ENCODE peak calls at places on chromosomes 13 and 19, in nine cellular contexts. One of them, this sample, is unnamed.

GRCh38 chr13:27296496-27296895 is 25.9 kb downstream of the RASL11A start:
- DNase-seq in HFF-Myc: no peak
- DNase-seq in left colon: no peak
- DNase-seq in heart left ventricle: no peak
- DNase-seq in activated naive CD4-positive, alpha-beta T cell: no peak
- DNase-seq in RWPE1: no peak
- DNase-seq in GM13977: no peak
- DNase-seq in caudate nucleus: no peak
- DNase-seq in substantia nigra: no peak
- DNase-seq in this sample: no peak

GRCh38 chr13:44142540-44142867 is 231.1 kb upstream of the SERP2 start:
- DNase-seq in substantia nigra: no peak
- DNase-seq in caudate nucleus: no peak
- DNase-seq in heart left ventricle: no peak
- DNase-seq in RWPE1: no peak
- DNase-seq in GM13977: peak
- DNase-seq in activated naive CD4-positive, alpha-beta T cell: no peak
- DNase-seq in left colon: no peak
- DNase-seq in HFF-Myc: no peak
- DNase-seq in this sample: peak

GRCh38 chr19:16977306-16977705 is 49.3 kb downstream of the CPAMD8 start:
- DNase-seq in activated naive CD4-positive, alpha-beta T cell: no peak
- DNase-seq in HFF-Myc: no peak
- DNase-seq in GM13977: no peak
- DNase-seq in heart left ventricle: no peak
- DNase-seq in caudate nucleus: no peak
- DNase-seq in left colon: no peak
- DNase-seq in substantia nigra: no peak
- DNase-seq in RWPE1: no peak
- DNase-seq in this sample: no peak

GRCh38 chr13:39603424-39603947 is 493 bp upstream of the LHFPL6 start:
- DNase-seq in GM13977: no peak
- DNase-seq in HFF-Myc: no peak
- DNase-seq in substantia nigra: no peak
- DNase-seq in activated naive CD4-positive, alpha-beta T cell: no peak
- DNase-seq in RWPE1: no peak
- DNase-seq in left colon: no peak
- DNase-seq in heart left ventricle: peak
- DNase-seq in caudate nucleus: no peak
- DNase-seq in this sample: no peak

GRCh38 chr13:63542704-63543215 is 2127.1 kb upstream of the PCDH20 start:
- DNase-seq in GM13977: no peak
- DNase-seq in RWPE1: no peak
- DNase-seq in HFF-Myc: no peak
- DNase-seq in heart left ventricle: no peak
- DNase-seq in caudate nucleus: no peak
- DNase-seq in activated naive CD4-positive, alpha-beta T cell: no peak
- DNase-seq in substantia nigra: no peak
- DNase-seq in left colon: no peak
- DNase-seq in this sample: no peak

GRCh38 chr19:24029941-24030636 is 56.9 kb upstream of the ZNF254 start:
- DNase-seq in substantia nigra: no peak
- DNase-seq in heart left ventricle: no peak
- DNase-seq in HFF-Myc: no peak
- DNase-seq in caudate nucleus: no peak
- DNase-seq in RWPE1: no peak
- DNase-seq in activated naive CD4-positive, alpha-beta T cell: no peak
- DNase-seq in left colon: no peak
- DNase-seq in GM13977: no peak
- DNase-seq in this sample: no peak

GRCh38 chr13:110249326-110249725 is 57.6 kb downstream of the COL4A1 start:
- DNase-seq in RWPE1: no peak
- DNase-seq in GM13977: no peak
- DNase-seq in heart left ventricle: peak
- DNase-seq in left colon: no peak
- DNase-seq in caudate nucleus: no peak
- DNase-seq in substantia nigra: no peak
- DNase-seq in activated naive CD4-positive, alpha-beta T cell: no peak
- DNase-seq in HFF-Myc: no peak
- DNase-seq in this sample: no peak

GRCh38 chr13:73717632-73718031 is 416.6 kb downstream of the KLF12 start:
- DNase-seq in left colon: no peak
- DNase-seq in caudate nucleus: no peak
- DNase-seq in HFF-Myc: no peak
- DNase-seq in RWPE1: no peak
- DNase-seq in substantia nigra: no peak
- DNase-seq in activated naive CD4-positive, alpha-beta T cell: no peak
- DNase-seq in heart left ventricle: no peak
- DNase-seq in GM13977: no peak
- DNase-seq in this sample: no peak

GRCh38 chr13:90154311-90154960 is 1193.1 kb upstream of the MIR17HG start:
- DNase-seq in left colon: no peak
- DNase-seq in heart left ventricle: no peak
- DNase-seq in substantia nigra: no peak
- DNase-seq in HFF-Myc: no peak
- DNase-seq in caudate nucleus: no peak
- DNase-seq in RWPE1: peak
- DNase-seq in GM13977: no peak
- DNase-seq in activated naive CD4-positive, alpha-beta T cell: no peak
- DNase-seq in this sample: peak

GRCh38 chr13:42891591-42891990 is 100.5 kb downstream of the EPSTI1 start:
- DNase-seq in RWPE1: no peak
- DNase-seq in activated naive CD4-positive, alpha-beta T cell: no peak
- DNase-seq in HFF-Myc: no peak
- DNase-seq in left colon: peak
- DNase-seq in substantia nigra: no peak
- DNase-seq in heart left ventricle: no peak
- DNase-seq in GM13977: no peak
- DNase-seq in caudate nucleus: no peak
- DNase-seq in this sample: no peak

GRCh38 chr19:19554074-19555023 is 16.3 kb downstream of the CILP2 start:
- DNase-seq in GM13977: peak
- DNase-seq in substantia nigra: no peak
- DNase-seq in RWPE1: no peak
- DNase-seq in activated naive CD4-positive, alpha-beta T cell: peak
- DNase-seq in left colon: no peak
- DNase-seq in caudate nucleus: no peak
- DNase-seq in heart left ventricle: no peak
- DNase-seq in HFF-Myc: no peak
- DNase-seq in this sample: peak

GRCh38 chr19:57949296-57949695 is 1.8 kb upstream of the ZNF256 start:
- DNase-seq in substantia nigra: no peak
- DNase-seq in RWPE1: no peak
- DNase-seq in GM13977: no peak
- DNase-seq in heart left ventricle: no peak
- DNase-seq in caudate nucleus: no peak
- DNase-seq in activated naive CD4-positive, alpha-beta T cell: no peak
- DNase-seq in HFF-Myc: no peak
- DNase-seq in left colon: no peak
- DNase-seq in this sample: no peak

GRCh38 chr19:56603829-56604228 is 8.7 kb downstream of the ZNF71 start:
- DNase-seq in left colon: no peak
- DNase-seq in GM13977: no peak
- DNase-seq in HFF-Myc: no peak
- DNase-seq in substantia nigra: peak
- DNase-seq in RWPE1: no peak
- DNase-seq in activated naive CD4-positive, alpha-beta T cell: no peak
- DNase-seq in caudate nucleus: peak
- DNase-seq in heart left ventricle: no peak
- DNase-seq in this sample: no peak

This sample was measured in RKO.